ENCODE peak calls at places on chromosomes 16 and 17, in six cellular contexts. T is K562, Z is GM12892, S is H1, E is HepG2, N is GM12878. H is an unnamed sample.

GRCh38 chr17:55432358-55433028 is 10.9 kb upstream of the MMD start:
- DNase-seq in T (no peak), Z (no peak), S (no peak), E (no peak), N (no peak), H (no peak)

GRCh38 chr16:55035037-55035436 is 104.4 kb downstream of the IRX5 start:
- DNase-seq in T (peak), Z (no peak), S (peak), E (peak), N (no peak), H (no peak)

GRCh38 chr17:59001158-59001814 is 105.4 kb downstream of the TRIM37 start:
- DNase-seq in T (peak), Z (peak), S (no peak), E (no peak), N (peak), H (peak)

GRCh38 chr16:56517206-56517605 is 2.6 kb downstream of the BBS2 start:
- DNase-seq in T (no peak), Z (no peak), S (no peak), E (no peak), N (no peak), H (no peak)

GRCh38 chr17:5263441-5263840 is 18.6 kb upstream of the RABEP1 start:
- DNase-seq in T (no peak), Z (no peak), S (no peak), E (no peak), N (no peak), H (no peak)

GRCh38 chr17:27396941-27397340 is 59.3 kb upstream of the KSR1 start:
- DNase-seq in T (no peak), Z (no peak), S (no peak), E (no peak), N (no peak), H (no peak)

GRCh38 chr16:73683804-73684203 is 612.8 kb upstream of the PSMD7 start:
- DNase-seq in T (no peak), Z (no peak), S (no peak), E (no peak), N (no peak), H (no peak)

GRCh38 chr16:68401871-68402747 is 46.2 kb downstream of the SMPD3 start:
- DNase-seq in T (no peak), Z (no peak), S (no peak), E (no peak), N (no peak), H (no peak)

GRCh38 chr17:66527335-66527734 is 224.9 kb downstream of the PRKCA start:
- DNase-seq in T (no peak), Z (no peak), S (no peak), E (no peak), N (no peak), H (no peak)

GRCh38 chr16:81745704-81746558 is 33.2 kb upstream of the PLCG2 start:
- DNase-seq in T (peak), Z (peak), S (peak), E (peak), N (no peak), H (peak)

GRCh38 chr17:50355701-50356341 is 9.9 kb downstream of the XYLT2 start:
- DNase-seq in T (no peak), Z (no peak), S (no peak), E (no peak), N (no peak), H (no peak)

GRCh38 chr17:50356892-50357510 is 11.1 kb downstream of the XYLT2 start:
- DNase-seq in T (no peak), Z (no peak), S (no peak), E (no peak), N (no peak), H (no peak)

GRCh38 chr17:50355336-50355700 is 9.4 kb downstream of the XYLT2 start:
- DNase-seq in T (no peak), Z (no peak), S (no peak), E (no peak), N (no peak), H (no peak)

GRCh38 chr17:50354776-50355175 is 8.8 kb downstream of the XYLT2 start:
- DNase-seq in T (no peak), Z (no peak), S (no peak), E (no peak), N (no peak), H (no peak)

DNA sequence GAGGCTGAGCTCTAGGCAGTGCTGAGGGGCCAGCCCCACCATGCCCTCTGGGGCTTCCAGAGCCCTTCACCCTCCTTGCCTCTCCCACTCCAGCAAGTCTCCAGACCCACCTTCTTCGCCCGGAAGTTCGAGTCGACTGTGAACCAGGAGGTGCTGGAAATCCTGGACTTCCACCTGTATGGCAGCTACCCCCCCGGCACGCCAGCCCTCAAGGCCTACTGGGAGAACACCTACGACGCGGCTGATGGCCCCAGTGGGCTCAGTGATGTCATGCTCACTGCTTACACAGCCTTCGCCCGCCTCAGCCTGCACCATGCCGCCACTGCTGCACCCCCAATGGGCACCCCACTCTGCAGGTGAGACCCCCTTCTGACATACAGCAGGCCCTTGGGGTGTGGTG is 10.5 kb downstream of the XYLT2 start:
- DNase-seq in T (no peak), Z (no peak), S (no peak), E (no peak), N (no peak), H (no peak)
- TF ChIP-seq POLR2A in T (no peak), Z (no peak), S (no peak), E (no peak), N (no peak), H (no peak)

DNA sequence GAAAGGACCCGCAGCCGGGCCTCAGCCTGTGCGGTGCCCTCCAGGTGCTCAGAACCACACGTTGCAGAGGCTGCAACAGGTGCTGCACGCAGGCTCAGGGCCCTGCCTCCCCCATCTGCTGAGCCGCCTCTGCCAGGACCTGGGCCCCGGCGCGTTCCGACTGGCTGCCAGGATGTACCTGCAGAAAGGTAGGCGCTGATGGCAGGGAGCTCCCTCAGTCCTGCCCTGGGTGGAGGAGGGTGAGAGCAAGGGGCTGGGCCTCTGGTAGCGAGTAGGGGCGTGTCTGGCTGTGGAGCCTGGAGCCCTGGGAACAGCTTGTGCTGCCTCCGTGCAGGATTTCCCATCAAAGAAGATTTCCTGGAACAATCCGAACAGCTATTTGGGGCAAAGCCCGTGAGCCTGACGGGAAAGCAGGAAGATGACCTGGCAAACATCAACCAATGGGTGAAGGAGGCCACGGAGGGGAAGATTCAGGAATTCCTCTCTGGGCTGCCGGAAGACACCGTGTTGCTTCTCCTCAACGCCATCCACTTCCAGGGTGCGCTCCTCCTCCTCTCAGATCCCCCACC is 4.4 kb downstream of the SERPINF2 start:
- DNase-seq in T (no peak), Z (no peak), S (peak), E (no peak), N (no peak), H (no peak)
- TF ChIP-seq POLR2AphosphoS5 in T (no peak), Z (no peak), S (no peak), E (no peak), N (no peak), H (no peak)

DNA sequence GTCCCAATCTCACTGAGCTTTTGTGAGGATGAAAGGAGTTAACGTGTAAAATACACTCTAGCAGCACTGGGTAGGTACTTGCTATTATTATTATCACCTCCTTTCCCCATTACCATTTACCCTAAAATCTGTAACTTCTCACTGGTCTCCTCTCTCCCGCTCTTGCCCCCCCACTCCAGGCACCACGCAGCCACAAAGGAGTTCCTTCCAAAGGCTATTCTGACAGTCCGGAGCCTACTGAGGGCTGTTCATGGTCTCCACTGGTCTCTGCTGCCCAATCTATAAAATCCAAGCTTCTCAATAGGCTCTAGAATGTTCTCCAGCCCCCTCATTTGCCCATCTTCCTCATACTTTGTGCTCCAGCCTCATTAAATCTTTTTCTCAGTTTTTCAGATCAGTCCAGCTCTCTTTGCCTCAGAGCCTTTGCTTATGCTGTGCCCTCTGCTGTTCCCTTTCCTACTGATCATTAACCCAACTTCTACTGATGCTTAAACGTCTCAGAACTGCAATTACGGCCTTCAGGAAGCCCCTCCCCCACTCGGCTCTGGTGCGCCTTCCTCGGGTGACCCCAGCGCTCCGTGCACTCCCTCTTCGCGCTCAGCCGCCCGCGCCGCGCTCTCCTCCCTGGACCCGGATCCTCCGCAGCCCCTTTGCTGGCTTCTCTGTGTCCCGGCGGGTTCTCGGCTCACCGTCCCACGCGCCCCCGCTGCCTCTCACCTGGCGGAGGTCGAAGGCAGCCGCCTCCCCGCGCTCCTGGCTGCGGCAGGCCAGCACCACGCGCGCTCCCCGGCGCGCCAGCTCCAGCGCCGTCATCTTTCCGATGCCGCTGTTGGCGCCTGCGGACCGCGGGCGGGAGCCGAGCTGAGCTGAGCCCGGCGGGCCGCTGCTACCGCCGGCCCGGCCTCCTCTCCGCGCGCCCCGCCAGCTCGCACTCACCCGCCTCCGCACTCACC is 737 bp downstream of the DHRS13 start:
- DNase-seq in T (peak), Z (no peak), S (no peak), E (no peak), N (no peak), H (no peak)
- TF ChIP-seq TAF1 in T (no peak), Z (peak), S (no peak), E (no peak), N (no peak), H (no peak)

GRCh38 chr16:61923629-61924028 is 112.6 kb downstream of the CDH8 start:
- DNase-seq in T (no peak), Z (no peak), S (no peak), E (no peak), N (no peak), H (no peak)
- TF ChIP-seq POLR2A in T (no peak), Z (no peak), S (no peak), E (no peak), N (no peak), H (no peak)

GRCh38 chr17:15260376-15261062 is 4.6 kb downstream of the PMP22 start:
- DNase-seq in T (peak), Z (peak), S (peak), E (peak), N (no peak), H (peak)
- TF ChIP-seq POLR2AphosphoS5 in T (no peak), Z (no peak), S (no peak), E (no peak), N (no peak), H (no peak)

GRCh38 chr17:69602969-69603368 is 188.5 kb downstream of the MAP2K6 start:
- DNase-seq in T (no peak), Z (no peak), S (no peak), E (no peak), N (no peak), H (no peak)

GRCh38 chr17:69608114-69608513 is 193.6 kb downstream of the MAP2K6 start:
- DNase-seq in T (no peak), Z (no peak), S (no peak), E (no peak), N (no peak), H (no peak)

GRCh38 chr17:69607162-69607834 is 192.8 kb downstream of the MAP2K6 start:
- DNase-seq in T (no peak), Z (no peak), S (peak), E (peak), N (peak), H (peak)

GRCh38 chr17:69606142-69606800 is 191.8 kb downstream of the MAP2K6 start:
- DNase-seq in T (no peak), Z (no peak), S (no peak), E (no peak), N (no peak), H (no peak)

GRCh38 chr17:69605571-69605970 is 191.1 kb downstream of the MAP2K6 start:
- DNase-seq in T (no peak), Z (no peak), S (no peak), E (no peak), N (no peak), H (no peak)
- TF ChIP-seq TAF1 in T (no peak), Z (no peak), S (no peak), E (no peak), N (no peak), H (no peak)

GRCh38 chr17:81295031-81295677 is at the start of gene SLC38A10:
- DNase-seq in T (peak), Z (peak), S (peak), E (peak), N (peak), H (peak)
- TF ChIP-seq POLR2A in T (peak), Z (peak), S (no peak), E (peak), N (peak), H (peak)